ENCODE peak calls at places on chromosomes 3 and 15, in six cellular contexts. Y is left lung; F is left cardiac atrium; H is NCI-H1436; A is activated T-helper 1 cell treated with anti-CD3 and anti-CD28 coated beads, Interleukin-12 subunit alpha, Interleukin-12 subunit beta, Interleukin-2, Interleukin-4 antibody, amounts not matched to agents 30 ng/mL and 10 ng/mL and 1 ng/mL, durations not matched to agents 14 hours and 24 hours and 36 hours; D is SW 1271. C is an unnamed sample.

GRCh38 chr15:43465105-43465504 is 27.9 kb downstream of the TP53BP1 start:
- DNase-seq in D (no peak), F (no peak), H (no peak), Y (no peak), A (no peak), C (no peak)

GRCh38 chr15:69021895-69022294 is 7.4 kb downstream of the NOX5 start:
- DNase-seq in A (no peak), F (no peak), H (no peak), D (no peak), Y (no peak), C (no peak)

GRCh38 chr3:126618760-126619159 is 36.2 kb downstream of the TXNRD3 start:
- DNase-seq in F (no peak), A (no peak), Y (no peak), D (no peak), H (no peak), C (no peak)

GRCh38 chr15:38879909-38880471 is 315.4 kb upstream of the RASGRP1 start:
- DNase-seq in D (no peak), A (no peak), F (peak), Y (peak), H (no peak), C (no peak)

GRCh38 chr3:127233371-127233770 is 40.4 kb downstream of the PRR23E start:
- DNase-seq in A (no peak), H (no peak), F (no peak), Y (no peak), D (no peak), C (no peak)

GRCh38 chr3:115760722-115761121 is 137.4 kb downstream of the GAP43 start:
- DNase-seq in A (no peak), F (no peak), D (no peak), H (no peak), Y (no peak), C (no peak)

GRCh38 chr15:26394801-26395200 is 378.1 kb downstream of the GABRB3 start:
- DNase-seq in A (no peak), H (no peak), F (peak), D (no peak), Y (no peak), C (no peak)

GRCh38 chr3:129021140-129021551 is 20.0 kb downstream of the EFCC1 start:
- DNase-seq in D (no peak), A (no peak), Y (no peak), H (no peak), F (no peak), C (no peak)

GRCh38 chr3:17033516-17034168 is 148.9 kb downstream of the PLCL2 start:
- DNase-seq in A (no peak), F (no peak), Y (no peak), D (no peak), H (no peak), C (no peak)

GRCh38 chr3:150759947-150760346 is 3.0 kb downstream of the SIAH2 start:
- DNase-seq in Y (no peak), A (no peak), F (no peak), H (no peak), D (no peak), C (no peak)

GRCh38 chr15:40952901-40953712 is at the start of gene CHAC1:
- DNase-seq in D (peak), Y (peak), H (peak), F (peak), A (peak), C (peak)